ENCODE peak calls at places on chromosome X, in four cellular contexts. W is IMR-90, I is H9, G is H1. M is an unnamed sample.

GRCh38 chrX:132676102-132676501 is 187.3 kb upstream of the MBNL3 start:
- DNase-seq in W (no peak), I (no peak), G (no peak), M (no peak)

GRCh38 chrX:38804481-38805293 is 3.4 kb downstream of the MID1IP1 start:
- DNase-seq in I (no peak), W (no peak), G (peak; percentile 45), M (peak; percentile 44)

GRCh38 chrX:136639506-136640176 is 8.3 kb upstream of the CD40LG start:
- DNase-seq in W (no peak), I (no peak), G (no peak), M (no peak)

GRCh38 chrX:150185766-150186165 is 177.4 kb upstream of the MAMLD1 start:
- DNase-seq in W (no peak), G (no peak), I (no peak), M (no peak)

GRCh38 chrX:125736008-125736729 is 416.5 kb downstream of the TEX13C start:
- DNase-seq in W (no peak), G (no peak), I (no peak), M (no peak)

GRCh38 chrX:110409925-110410324 is 51.3 kb downstream of the RTL9 start:
- DNase-seq in W (peak; percentile 73), I (no peak), G (no peak), M (no peak)

GRCh38 chrX:91108761-91109160 is 325.9 kb upstream of the PABPC5 start:
- DNase-seq in G (no peak), I (no peak), W (no peak), M (peak; percentile 0)

GRCh38 chrX:107470971-107471370 is 21.5 kb downstream of the FRMPD3 start:
- DNase-seq in W (no peak), I (peak; percentile 60), G (no peak), M (no peak)

GRCh38 chrX:150365051-150365952 is 2.2 kb downstream of the MAMLD1 start:
- DNase-seq in G (peak; percentile 83), W (peak; percentile 50), I (peak; percentile 71), M (peak; percentile 51)

GRCh38 chrX:2552621-2553297 is 52.0 kb upstream of the DHRSX start:
- DNase-seq in G (no peak), I (no peak), W (no peak), M (no peak)

GRCh38 chrX:46770817-46771163 is 11.9 kb upstream of the SLC9A7 start:
- DNase-seq in I (no peak), W (peak; percentile 90), G (no peak), M (peak; percentile 88)

GRCh38 chrX:144819406-144819805 is 427.9 kb upstream of the SPANXN1 start:
- DNase-seq in G (no peak), I (no peak), W (no peak), M (no peak)

GRCh38 chrX:114017086-114017485 is 566.8 kb upstream of the HTR2C start:
- DNase-seq in W (no peak), G (no peak), I (no peak), M (no peak)

GRCh38 chrX:37638047-37638446 is 47.5 kb upstream of the XK start:
- DNase-seq in G (no peak), I (no peak), W (no peak), M (no peak)

GRCh38 chrX:3609800-3610199 is 103.6 kb downstream of the PRKX start:
- DNase-seq in I (no peak), W (peak; percentile 88), G (no peak), M (no peak)

GRCh38 chrX:14697453-14697852 is 168.1 kb downstream of the GLRA2 start:
- DNase-seq in I (peak; percentile 47), G (peak; percentile 55), W (no peak), M (peak; percentile 52)

GRCh38 chrX:112851806-112852205 is 11.2 kb upstream of the AMOT start:
- DNase-seq in I (no peak), G (no peak), W (peak; percentile 73), M (no peak)

DNA sequence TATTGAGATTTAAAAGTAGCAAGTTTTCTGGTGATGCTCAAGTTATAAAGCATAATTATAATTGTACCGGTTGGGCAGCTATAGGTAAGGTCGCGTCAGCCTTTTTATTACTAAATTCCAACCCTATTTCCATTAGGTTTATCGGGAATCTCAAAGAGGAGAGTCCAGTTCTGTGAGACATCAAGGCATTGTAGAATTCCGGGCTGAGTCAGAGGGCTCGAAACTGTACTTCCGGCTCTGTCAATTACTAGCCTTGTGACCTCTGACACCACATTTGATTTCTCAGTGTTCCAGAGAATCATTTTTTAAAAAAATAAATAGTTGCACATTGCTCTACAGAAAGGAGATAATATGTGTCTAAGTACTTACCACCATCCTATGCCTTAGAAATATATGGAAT is 4.3 kb downstream of the IL1RAPL1 start:
- DNase-seq in I (no peak), W (no peak), G (no peak), M (no peak)
- H4K5ac ChIP-seq in I (no peak overlapping the region), W (no peak overlapping the region), G (no peak overlapping the region), M (no peak overlapping the region)

GRCh38 chrX:124228849-124229248 is 103.6 kb upstream of the TEX13D start:
- DNase-seq in W (no peak), G (no peak), I (no peak), M (peak; percentile 24)
- H3K56ac ChIP-seq in W (no peak overlapping the region), G (no peak overlapping the region), I (no peak overlapping the region), M (no peak overlapping the region)

GRCh38 chrX:12412561-12412960 is 274.3 kb downstream of the FRMPD4 start:
- DNase-seq in I (no peak), G (no peak), W (no peak), M (no peak)

GRCh38 chrX:12410523-12410922 is 272.2 kb downstream of the FRMPD4 start:
- DNase-seq in I (no peak), G (no peak), W (no peak), M (no peak)

GRCh38 chrX:12411831-12412230 is 273.6 kb downstream of the FRMPD4 start:
- DNase-seq in I (no peak), W (peak; percentile 10), G (no peak), M (no peak)
- H4K5ac ChIP-seq in I (no peak overlapping the region), W (no peak overlapping the region), G (no peak overlapping the region), M (no peak overlapping the region)

GRCh38 chrX:97284531-97284930 is 400.8 kb downstream of the RPA4 start:
- DNase-seq in G (no peak), W (no peak), I (no peak), M (no peak)
- H3K56ac ChIP-seq in G (no peak overlapping the region), W (no peak overlapping the region), I (no peak overlapping the region), M (no peak overlapping the region)

DNA sequence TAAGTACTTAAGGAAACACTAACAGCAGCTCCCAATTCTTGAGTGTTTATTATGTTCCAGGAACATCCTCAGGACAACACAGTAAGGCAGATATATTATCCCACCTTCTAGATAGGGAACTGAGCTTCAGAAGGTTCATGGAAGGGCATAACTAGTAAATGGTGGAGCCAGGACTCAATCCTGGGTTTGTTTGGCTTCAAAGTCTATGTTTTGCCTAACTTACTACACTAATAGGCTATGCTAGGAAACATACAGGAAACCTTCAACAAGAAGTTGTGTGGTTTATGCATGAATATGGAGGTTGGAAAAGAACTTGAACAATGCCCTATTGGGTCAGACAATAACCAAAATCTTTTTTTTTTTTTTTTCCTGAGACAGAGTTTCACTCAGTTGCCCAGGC is 72.5 kb upstream of the GPR34 start:
- DNase-seq in G (no peak), W (no peak), I (no peak), M (no peak)
- H4K5ac ChIP-seq in G (no peak overlapping the region), W (no peak overlapping the region), I (no peak overlapping the region), M (no peak overlapping the region)

GRCh38 chrX:5537098-5537497 is 691.6 kb downstream of the NLGN4X start:
- DNase-seq in G (no peak), W (no peak), I (no peak), M (no peak)
- H3K56ac ChIP-seq in G (no peak overlapping the region), W (no peak overlapping the region), I (no peak overlapping the region), M (no peak overlapping the region)

DNA sequence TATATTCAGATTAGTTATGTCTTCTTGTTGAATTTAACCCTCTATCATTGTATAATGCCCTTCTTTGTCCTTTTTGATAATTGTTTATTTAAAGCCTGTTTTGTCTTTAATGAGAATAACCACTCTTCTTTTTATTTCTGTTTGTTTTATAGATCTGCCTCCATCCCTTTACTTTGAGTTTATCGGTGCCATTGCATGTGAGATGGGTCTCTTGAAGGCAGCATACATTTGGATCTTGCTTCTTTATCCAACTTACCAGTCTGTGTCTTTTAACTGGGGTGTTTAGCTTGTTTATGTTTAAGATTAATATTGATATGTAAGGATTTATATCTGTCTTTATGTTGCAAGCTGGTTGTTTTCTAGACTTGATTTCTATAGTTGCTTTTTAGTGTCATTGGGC is 115.8 kb downstream of the RTL3 start:
- DNase-seq in G (no peak), W (no peak), I (no peak), M (no peak)
- H4K5ac ChIP-seq in G (no peak overlapping the region), W (no peak overlapping the region), I (no peak overlapping the region), M (no peak overlapping the region)

DNA sequence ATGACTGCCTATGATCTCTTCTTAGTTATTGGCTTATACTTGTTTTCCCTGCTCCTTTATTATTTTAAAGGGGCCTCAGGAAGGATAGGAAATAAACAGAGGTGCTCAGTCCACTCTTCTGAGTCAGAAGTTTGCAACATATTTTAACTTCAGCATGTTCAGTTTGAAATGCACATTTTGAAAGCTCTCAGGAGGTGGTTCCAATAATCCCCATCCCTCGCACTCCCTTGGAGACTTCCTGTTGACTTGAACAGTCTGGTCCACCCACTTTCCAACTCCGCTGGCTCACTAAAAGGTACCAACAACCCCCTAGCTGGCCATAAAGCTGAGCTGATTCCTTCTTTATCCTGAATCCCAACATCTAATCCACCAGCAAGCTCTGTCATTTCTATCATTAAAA is 78.3 kb upstream of the DUSP21 start:
- DNase-seq in I (no peak), W (no peak), G (no peak), M (no peak)
- H3K56ac ChIP-seq in I (no peak overlapping the region), W (no peak overlapping the region), G (no peak overlapping the region), M (no peak overlapping the region)